ENCODE peak calls at places on chromosomes 4 and X, in nine cellular contexts. One of them, this sample, is unnamed.

GRCh38 chr4:113469926-113470325 is 291.6 kb downstream of the CAMK2D start:
- ATAC-seq in pancreas: no peak
- ATAC-seq in A549: no peak
- ATAC-seq in HepG2: no peak
- ATAC-seq in left lung: no peak
- ATAC-seq in heart left ventricle: no peak
- ATAC-seq in heart right ventricle: no peak
- ATAC-seq in psoas muscle: no peak
- ATAC-seq in GM12878: no peak
- ATAC-seq in this sample: no peak

GRCh38 chr4:15410750-15411149 is 17.1 kb upstream of the C1QTNF7 start:
- ATAC-seq in pancreas: no peak
- ATAC-seq in A549: no peak
- ATAC-seq in HepG2: no peak
- ATAC-seq in left lung: no peak
- ATAC-seq in heart left ventricle: no peak
- ATAC-seq in heart right ventricle: no peak
- ATAC-seq in psoas muscle: no peak
- ATAC-seq in GM12878: no peak
- ATAC-seq in this sample: no peak

GRCh38 chr4:112270643-112271484 is 14.8 kb downstream of the TIFA start:
- ATAC-seq in pancreas: no peak
- ATAC-seq in A549: no peak
- ATAC-seq in HepG2: peak; percentile 23
- ATAC-seq in left lung: no peak
- ATAC-seq in heart left ventricle: no peak
- ATAC-seq in heart right ventricle: no peak
- ATAC-seq in psoas muscle: no peak
- ATAC-seq in GM12878: no peak
- ATAC-seq in this sample: no peak

GRCh38 chr4:169621754-169622481 is 1.5 kb downstream of the CLCN3 start:
- ATAC-seq in pancreas: no peak
- ATAC-seq in A549: no peak
- ATAC-seq in HepG2: no peak
- ATAC-seq in left lung: no peak
- ATAC-seq in heart left ventricle: no peak
- ATAC-seq in heart right ventricle: no peak
- ATAC-seq in psoas muscle: no peak
- ATAC-seq in GM12878: peak; percentile 11
- ATAC-seq in this sample: no peak

GRCh38 chr4:36533944-36534343 is 252.5 kb downstream of the DTHD1 start:
- ATAC-seq in pancreas: no peak
- ATAC-seq in A549: no peak
- ATAC-seq in HepG2: no peak
- ATAC-seq in left lung: no peak
- ATAC-seq in heart left ventricle: no peak
- ATAC-seq in heart right ventricle: no peak
- ATAC-seq in psoas muscle: no peak
- ATAC-seq in GM12878: no peak
- ATAC-seq in this sample: no peak

GRCh38 chr4:39715788-39716187 is 17.9 kb downstream of the UBE2K start:
- ATAC-seq in pancreas: no peak
- ATAC-seq in A549: no peak
- ATAC-seq in HepG2: no peak
- ATAC-seq in left lung: no peak
- ATAC-seq in heart left ventricle: no peak
- ATAC-seq in heart right ventricle: no peak
- ATAC-seq in psoas muscle: no peak
- ATAC-seq in GM12878: peak; percentile 67
- ATAC-seq in this sample: no peak

GRCh38 chr4:151786158-151786495 is 25.3 kb upstream of the GATB start:
- ATAC-seq in pancreas: no peak
- ATAC-seq in A549: no peak
- ATAC-seq in HepG2: no peak
- ATAC-seq in left lung: no peak
- ATAC-seq in heart left ventricle: no peak
- ATAC-seq in heart right ventricle: no peak
- ATAC-seq in psoas muscle: no peak
- ATAC-seq in GM12878: peak; percentile 61
- ATAC-seq in this sample: no peak

GRCh38 chrX:77442728-77443127 is 4.5 kb upstream of the FGF16 start:
- ATAC-seq in pancreas: no peak
- ATAC-seq in A549: peak; percentile 59
- ATAC-seq in HepG2: no peak
- ATAC-seq in left lung: peak; percentile 31
- ATAC-seq in heart left ventricle: peak; percentile 83
- ATAC-seq in heart right ventricle: peak; percentile 44
- ATAC-seq in psoas muscle: no peak
- ATAC-seq in GM12878: no peak
- ATAC-seq in this sample: peak; percentile 57

GRCh38 chr4:163273922-163274321 is 58.5 kb downstream of the NPY1R start:
- ATAC-seq in pancreas: no peak
- ATAC-seq in A549: no peak
- ATAC-seq in HepG2: no peak
- ATAC-seq in left lung: no peak
- ATAC-seq in heart left ventricle: no peak
- ATAC-seq in heart right ventricle: no peak
- ATAC-seq in psoas muscle: no peak
- ATAC-seq in GM12878: no peak
- ATAC-seq in this sample: no peak

GRCh38 chr4:40349561-40350198 is 14.5 kb downstream of the CHRNA9 start:
- ATAC-seq in pancreas: no peak
- ATAC-seq in A549: peak; percentile 47
- ATAC-seq in HepG2: no peak
- ATAC-seq in left lung: no peak
- ATAC-seq in heart left ventricle: no peak
- ATAC-seq in heart right ventricle: no peak
- ATAC-seq in psoas muscle: no peak
- ATAC-seq in GM12878: no peak
- ATAC-seq in this sample: no peak

GRCh38 chr4:53576218-53576617 is 15.1 kb downstream of the LNX1 start:
- ATAC-seq in pancreas: peak; percentile 34
- ATAC-seq in A549: no peak
- ATAC-seq in HepG2: peak; percentile 80
- ATAC-seq in left lung: no peak
- ATAC-seq in heart left ventricle: no peak
- ATAC-seq in heart right ventricle: no peak
- ATAC-seq in psoas muscle: no peak
- ATAC-seq in GM12878: no peak
- ATAC-seq in this sample: no peak

GRCh38 chr4:81724925-81725329 is 253.2 kb upstream of the RASGEF1B start:
- ATAC-seq in pancreas: no peak
- ATAC-seq in A549: no peak
- ATAC-seq in HepG2: peak; percentile 72
- ATAC-seq in left lung: peak; percentile 81
- ATAC-seq in heart left ventricle: peak; percentile 92
- ATAC-seq in heart right ventricle: peak; percentile 50
- ATAC-seq in psoas muscle: peak; percentile 73
- ATAC-seq in GM12878: peak; percentile 68
- ATAC-seq in this sample: peak; percentile 76

DNA sequence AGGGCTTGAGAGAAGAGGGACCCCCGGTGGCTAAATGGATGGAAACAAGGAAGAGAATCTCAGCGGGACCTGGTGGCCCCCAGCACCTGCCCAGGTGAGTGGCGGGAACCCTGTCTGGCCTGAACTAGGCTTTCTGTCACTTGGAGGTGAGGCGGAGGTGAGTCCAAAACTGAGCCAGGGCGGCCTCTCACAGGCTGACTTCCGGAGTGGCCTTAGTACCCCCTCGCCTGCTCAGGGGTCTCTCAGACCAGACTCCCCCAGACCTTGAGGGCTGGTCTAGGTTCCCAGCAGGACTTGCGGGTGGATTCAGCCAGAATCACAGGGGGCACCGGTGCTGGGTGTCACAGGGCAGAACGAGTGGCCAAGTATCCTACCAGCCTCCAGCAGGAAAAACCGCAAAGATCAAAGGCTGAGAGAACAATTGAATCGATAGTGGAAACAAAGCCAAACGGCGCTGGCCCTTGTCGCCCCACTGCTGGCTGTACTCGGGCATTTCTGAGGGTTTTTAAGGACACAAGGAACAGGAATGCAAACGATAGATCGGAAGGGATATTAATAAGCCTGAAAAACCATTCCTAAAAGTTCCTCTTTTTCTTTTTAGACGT is 67.8 kb downstream of the WFS1 start:
- ATAC-seq in pancreas: peak; percentile 55
- ATAC-seq in A549: no peak
- ATAC-seq in HepG2: peak; percentile 58
- ATAC-seq in left lung: no peak
- ATAC-seq in heart left ventricle: no peak
- ATAC-seq in heart right ventricle: no peak
- ATAC-seq in psoas muscle: no peak
- ATAC-seq in GM12878: no peak
- ATAC-seq in this sample: no peak
- TF ChIP-seq CTCF in pancreas: no peak
- TF ChIP-seq CTCF in A549: no peak
- TF ChIP-seq CTCF in HepG2: no peak
- TF ChIP-seq CTCF in left lung: no peak
- TF ChIP-seq CTCF in heart left ventricle: no peak
- TF ChIP-seq CTCF in heart right ventricle: no peak
- TF ChIP-seq CTCF in psoas muscle: no peak
- TF ChIP-seq CTCF in GM12878: no peak
- TF ChIP-seq CTCF in this sample: no peak

DNA sequence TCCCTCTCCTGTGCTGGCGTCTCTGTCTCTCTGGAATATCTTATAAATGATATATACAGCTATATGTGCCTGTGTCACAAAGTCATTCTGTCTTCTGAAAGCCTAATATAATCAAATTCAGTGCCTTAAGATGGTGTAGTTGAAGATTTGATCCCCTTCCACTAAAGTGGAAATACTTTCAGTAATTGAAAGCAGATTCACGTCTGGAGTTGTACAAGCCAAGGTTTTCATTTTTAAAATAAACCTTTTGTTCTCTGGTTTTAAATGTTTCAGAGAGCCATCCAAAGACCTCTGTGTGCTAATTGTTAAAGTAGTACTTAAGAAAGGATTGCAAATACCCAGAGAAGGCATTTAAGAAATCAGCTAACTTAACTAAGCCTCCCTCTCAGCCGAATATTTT is 206.8 kb downstream of the TENM3 start:
- ATAC-seq in pancreas: no peak
- ATAC-seq in A549: no peak
- ATAC-seq in HepG2: no peak
- ATAC-seq in left lung: no peak
- ATAC-seq in heart left ventricle: no peak
- ATAC-seq in heart right ventricle: no peak
- ATAC-seq in psoas muscle: no peak
- ATAC-seq in GM12878: no peak
- ATAC-seq in this sample: no peak
- H3K4me3 ChIP-seq in pancreas: no peak overlapping the region
- H3K4me3 ChIP-seq in A549: peak overlapping the region; percentile 53
- H3K4me3 ChIP-seq in HepG2: no peak overlapping the region
- H3K4me3 ChIP-seq in left lung: no peak overlapping the region
- H3K4me3 ChIP-seq in heart left ventricle: peak overlapping the region; percentile 70
- H3K4me3 ChIP-seq in heart right ventricle: peak overlapping the region; percentile 68
- H3K4me3 ChIP-seq in psoas muscle: peak overlapping the region; percentile 82
- H3K4me3 ChIP-seq in GM12878: no peak overlapping the region
- H3K4me3 ChIP-seq in this sample: peak overlapping the region; percentile 77

GRCh38 chrX:25022499-25023325 is 6.9 kb upstream of the ARX start:
- ATAC-seq in pancreas: no peak
- ATAC-seq in A549: no peak
- ATAC-seq in HepG2: peak; percentile 57
- ATAC-seq in left lung: no peak
- ATAC-seq in heart left ventricle: no peak
- ATAC-seq in heart right ventricle: no peak
- ATAC-seq in psoas muscle: no peak
- ATAC-seq in GM12878: no peak
- ATAC-seq in this sample: no peak

GRCh38 chrX:25018682-25019081 is 2.9 kb upstream of the ARX start:
- ATAC-seq in pancreas: no peak
- ATAC-seq in A549: no peak
- ATAC-seq in HepG2: no peak
- ATAC-seq in left lung: no peak
- ATAC-seq in heart left ventricle: no peak
- ATAC-seq in heart right ventricle: no peak
- ATAC-seq in psoas muscle: no peak
- ATAC-seq in GM12878: no peak
- ATAC-seq in this sample: no peak

GRCh38 chrX:25019707-25020390 is 4.1 kb upstream of the ARX start:
- ATAC-seq in pancreas: no peak
- ATAC-seq in A549: peak; percentile 17
- ATAC-seq in HepG2: no peak
- ATAC-seq in left lung: no peak
- ATAC-seq in heart left ventricle: no peak
- ATAC-seq in heart right ventricle: no peak
- ATAC-seq in psoas muscle: no peak
- ATAC-seq in GM12878: no peak
- ATAC-seq in this sample: no peak

GRCh38 chrX:25020391-25021131 is 4.8 kb upstream of the ARX start:
- ATAC-seq in pancreas: peak; percentile 17
- ATAC-seq in A549: peak; percentile 85
- ATAC-seq in HepG2: peak; percentile 90
- ATAC-seq in left lung: peak; percentile 66
- ATAC-seq in heart left ventricle: no peak
- ATAC-seq in heart right ventricle: no peak
- ATAC-seq in psoas muscle: peak; percentile 41
- ATAC-seq in GM12878: peak; percentile 86
- ATAC-seq in this sample: peak; percentile 27

DNA sequence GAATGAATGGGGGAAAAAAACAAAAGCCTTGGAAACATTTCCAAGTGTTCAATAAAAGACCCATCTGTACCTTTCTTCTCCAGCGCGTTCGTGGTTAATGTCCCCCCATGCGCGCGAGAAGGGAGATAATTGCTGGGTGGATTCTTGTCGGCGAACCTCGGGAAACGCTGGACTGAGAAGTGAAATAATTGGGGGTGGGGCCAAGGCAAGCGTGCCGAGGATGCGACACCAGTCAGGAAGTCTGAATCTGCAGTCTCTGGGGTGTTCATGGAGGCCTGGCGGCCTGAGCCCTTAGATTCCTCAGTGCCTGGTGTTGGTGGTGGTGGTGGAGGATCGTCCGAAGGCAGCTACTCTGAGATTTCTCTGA is 5.3 kb upstream of the ARX start:
- ATAC-seq in pancreas: no peak
- ATAC-seq in A549: peak; percentile 31
- ATAC-seq in HepG2: peak; percentile 17
- ATAC-seq in left lung: no peak
- ATAC-seq in heart left ventricle: no peak
- ATAC-seq in heart right ventricle: no peak
- ATAC-seq in psoas muscle: no peak
- ATAC-seq in GM12878: no peak
- ATAC-seq in this sample: peak; percentile 11
- TF ChIP-seq CTCF in pancreas: no peak
- TF ChIP-seq CTCF in A549: no peak
- TF ChIP-seq CTCF in HepG2: no peak
- TF ChIP-seq CTCF in left lung: no peak
- TF ChIP-seq CTCF in heart left ventricle: no peak
- TF ChIP-seq CTCF in heart right ventricle: no peak
- TF ChIP-seq CTCF in psoas muscle: no peak
- TF ChIP-seq CTCF in GM12878: no peak
- TF ChIP-seq CTCF in this sample: no peak

DNA sequence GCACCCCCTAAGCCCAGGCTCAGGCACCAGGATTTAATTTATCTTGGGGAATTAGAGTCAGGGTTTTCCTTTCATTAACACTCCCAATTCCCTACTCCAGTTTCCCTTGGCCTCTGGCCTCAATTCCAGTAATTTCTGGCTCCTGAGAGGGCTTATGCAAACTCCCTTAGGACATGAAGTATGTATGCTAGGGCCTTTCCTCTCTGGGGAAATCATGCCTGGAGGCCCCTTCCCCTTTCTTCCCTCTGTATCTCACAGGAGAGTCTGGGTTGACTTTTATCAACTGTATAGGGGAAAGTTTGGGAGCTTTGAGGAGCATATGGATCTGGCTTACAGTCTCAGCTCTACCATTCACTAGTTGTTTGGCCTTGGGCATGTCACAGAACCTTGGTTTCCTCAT is 169.5 kb downstream of the SHROOM4 start:
- ATAC-seq in pancreas: no peak
- ATAC-seq in A549: no peak
- ATAC-seq in HepG2: no peak
- ATAC-seq in left lung: no peak
- ATAC-seq in heart left ventricle: no peak
- ATAC-seq in heart right ventricle: no peak
- ATAC-seq in psoas muscle: no peak
- ATAC-seq in GM12878: no peak
- ATAC-seq in this sample: no peak
- H3K4me3 ChIP-seq in pancreas: no peak overlapping the region
- H3K4me3 ChIP-seq in A549: no peak overlapping the region
- H3K4me3 ChIP-seq in HepG2: no peak overlapping the region
- H3K4me3 ChIP-seq in left lung: no peak overlapping the region
- H3K4me3 ChIP-seq in heart left ventricle: no peak overlapping the region
- H3K4me3 ChIP-seq in heart right ventricle: no peak overlapping the region
- H3K4me3 ChIP-seq in psoas muscle: no peak overlapping the region
- H3K4me3 ChIP-seq in GM12878: no peak overlapping the region
- H3K4me3 ChIP-seq in this sample: no peak overlapping the region

This sample was measured in gastroesophageal sphincter.